ENCODE peak calls at places on chromosomes 11 and 22, in eight cellular contexts. H, Y, G, B, S, N, L and C are unnamed samples.

GRCh38 chr11:107819361-107820014 is 39.1 kb downstream of the SLC35F2 start:
- DNase-seq in H (no peak), Y (no peak), G (no peak), B (no peak), S (peak), N (no peak), L (peak), C (no peak)

GRCh38 chr22:36296690-36297089 is 43.8 kb downstream of the APOL1 start:
- DNase-seq in H (no peak), Y (no peak), G (peak), B (no peak), S (no peak), N (no peak), L (no peak), C (no peak)

GRCh38 chr11:44894217-44894617 is 56.5 kb downstream of the TP53I11 start:
- DNase-seq in H (peak), Y (no peak), G (peak), B (no peak), S (peak), N (peak), L (peak), C (peak)

GRCh38 chr22:45454260-45454659 is 40.8 kb downstream of the RIBC2 start:
- DNase-seq in H (no peak), Y (no peak), G (no peak), B (peak), S (no peak), N (peak), L (no peak), C (no peak)

GRCh38 chr22:30197389-30197788 is 49.2 kb downstream of the LIF start:
- DNase-seq in H (no peak), Y (no peak), G (no peak), B (no peak), S (no peak), N (no peak), L (no peak), C (no peak)

GRCh38 chr22:45069925-45070324 is 60.1 kb upstream of the PHF21B start:
- DNase-seq in H (no peak), Y (no peak), G (no peak), B (no peak), S (peak), N (no peak), L (no peak), C (no peak)

GRCh38 chr11:18706330-18707243 is 8.0 kb downstream of the TMEM86A start:
- DNase-seq in H (peak), Y (no peak), G (peak), B (no peak), S (peak), N (no peak), L (peak), C (no peak)

GRCh38 chr22:19058713-19059451 is 63.3 kb downstream of the DGCR2 start:
- DNase-seq in H (peak), Y (no peak), G (no peak), B (no peak), S (no peak), N (no peak), L (no peak), C (no peak)

GRCh38 chr11:20013346-20014066 is 146.8 kb downstream of the DBX1 start:
- DNase-seq in H (peak), Y (no peak), G (no peak), B (no peak), S (peak), N (no peak), L (peak), C (no peak)

GRCh38 chr11:96246718-96247540 is 96.1 kb downstream of the MAML2 start:
- DNase-seq in H (no peak), Y (no peak), G (no peak), B (no peak), S (peak), N (peak), L (peak), C (no peak)

GRCh38 chr11:117839234-117839882 is 14.8 kb upstream of the FXYD2 start:
- DNase-seq in H (no peak), Y (no peak), G (peak), B (no peak), S (no peak), N (no peak), L (no peak), C (no peak)

GRCh38 chr11:79480864-79481263 is 40.0 kb upstream of the TENM4 start:
- DNase-seq in H (no peak), Y (no peak), G (no peak), B (no peak), S (no peak), N (no peak), L (no peak), C (no peak)

GRCh38 chr22:31626427-31627150 is 35.4 kb downstream of the PISD start:
- DNase-seq in H (peak), Y (no peak), G (peak), B (no peak), S (no peak), N (no peak), L (no peak), C (no peak)

GRCh38 chr11:19561011-19561410 is 151.6 kb upstream of the NAV2 start:
- DNase-seq in H (no peak), Y (no peak), G (no peak), B (no peak), S (no peak), N (no peak), L (peak), C (no peak)

GRCh38 chr22:46758867-46759290 is 3.6 kb upstream of the TBC1D22A start:
- DNase-seq in H (peak), Y (no peak), G (no peak), B (no peak), S (peak), N (peak), L (peak), C (peak)

GRCh38 chr11:97454988-97455387 is 1065.2 kb downstream of the JRKL start:
- DNase-seq in H (no peak), Y (no peak), G (no peak), B (no peak), S (peak), N (no peak), L (peak), C (no peak)

GRCh38 chr11:112229746-112230433 is 3.7 kb downstream of the PTS start:
- DNase-seq in H (no peak), Y (no peak), G (no peak), B (peak), S (no peak), N (peak), L (no peak), C (no peak)

GRCh38 chr22:30903876-30904460 is 64.6 kb downstream of the MORC2 start:
- DNase-seq in H (no peak), Y (no peak), G (no peak), B (no peak), S (no peak), N (no peak), L (no peak), C (no peak)

DNA sequence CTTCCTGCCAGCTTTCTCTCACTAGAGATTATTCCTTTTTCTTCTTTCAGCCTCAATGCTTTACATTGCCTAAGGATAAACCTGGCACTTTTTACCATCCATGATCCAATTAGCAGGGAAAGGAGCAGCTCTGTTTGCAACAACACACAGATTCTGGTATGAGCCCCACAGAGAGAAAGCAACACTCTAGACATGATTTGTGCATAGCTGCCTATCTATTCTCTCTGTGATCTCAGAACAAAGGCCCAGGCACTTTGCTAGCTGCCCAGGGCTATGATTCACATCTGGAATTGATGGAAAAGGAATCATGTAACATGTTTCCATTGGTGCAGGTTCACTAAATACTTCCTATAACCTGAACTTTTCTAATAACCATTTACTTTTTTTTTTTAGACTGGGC is 685.0 kb downstream of the ETS1 start:
- DNase-seq in H (no peak), Y (no peak), G (no peak), B (no peak), S (no peak), N (no peak), L (no peak), C (no peak)
- H3K4me3 ChIP-seq in H (no peak), Y (no peak), G (no peak), B (no peak), S (no peak), N (no peak), L (no peak), C (no peak)

GRCh38 chr22:35269630-35270029 is 12.3 kb downstream of the HMGXB4 start:
- DNase-seq in H (no peak), Y (no peak), G (no peak), B (no peak), S (no peak), N (no peak), L (no peak), C (no peak)
- H3K4me3 ChIP-seq in H (no peak), Y (no peak), G (no peak), B (no peak), S (no peak), N (no peak), L (no peak), C (no peak)

GRCh38 chr11:68468217-68468828 is 7.8 kb downstream of the PPP6R3 start:
- DNase-seq in H (no peak), Y (no peak), G (no peak), B (no peak), S (no peak), N (no peak), L (no peak), C (no peak)
- H3K4me3 ChIP-seq in H (no peak), Y (no peak), G (no peak), B (no peak), S (no peak), N (no peak), L (no peak), C (no peak)

DNA sequence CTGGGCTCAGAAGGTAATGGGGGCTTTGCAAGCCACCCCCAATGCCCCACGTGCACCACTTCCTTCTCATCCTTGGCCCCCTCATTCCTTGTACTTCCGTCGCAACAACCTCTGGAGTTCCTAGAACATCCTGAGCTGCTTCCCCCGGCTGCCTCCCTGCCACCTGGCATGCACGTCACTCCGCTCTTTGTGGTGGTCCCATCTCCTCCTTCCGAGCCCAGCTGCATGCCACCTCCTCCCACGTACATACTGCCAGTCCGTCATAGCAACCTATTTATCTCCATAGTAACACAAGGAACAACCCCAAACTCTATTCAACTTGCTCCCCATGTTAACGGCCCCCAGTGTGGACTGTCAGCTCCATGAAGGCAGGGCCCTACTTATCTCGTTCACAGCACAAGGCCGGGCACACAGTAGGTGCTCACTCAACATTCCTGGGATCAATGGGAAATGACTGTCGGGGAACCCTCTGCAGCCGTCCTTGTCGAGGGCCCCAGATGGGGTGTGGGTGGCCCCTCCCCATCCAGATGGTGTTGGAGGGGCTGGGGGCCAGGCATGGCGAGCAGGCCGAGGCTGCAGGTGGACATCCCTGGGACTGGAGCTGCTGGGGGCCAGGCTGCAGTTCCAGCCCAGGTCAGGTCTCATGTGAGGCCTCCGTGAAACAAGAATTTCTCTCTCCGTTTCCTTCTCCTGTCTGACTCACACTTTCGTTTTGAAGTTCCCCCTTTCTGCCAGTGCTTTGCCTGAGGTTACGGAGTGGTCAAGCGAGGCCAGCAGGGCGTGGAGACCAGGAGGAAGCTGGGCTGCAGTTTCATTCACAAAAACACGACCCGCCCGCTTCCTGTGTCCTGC is 4.2 kb downstream of the MYEOV start:
- DNase-seq in H (peak), Y (peak), G (no peak), B (peak), S (peak), N (peak), L (peak), C (peak)
- H3K4me3 ChIP-seq in H (no peak), Y (no peak), G (no peak), B (no peak), S (no peak), N (peak), L (no peak), C (no peak)

GRCh38 chr22:20206709-20207215 is 55.9 kb upstream of the CCDC188 start:
- DNase-seq in H (peak), Y (no peak), G (no peak), B (no peak), S (peak), N (peak), L (peak), C (peak)
- H3K4me3 ChIP-seq in H (peak), Y (peak), G (peak), B (peak), S (peak), N (peak), L (peak), C (peak)

DNA sequence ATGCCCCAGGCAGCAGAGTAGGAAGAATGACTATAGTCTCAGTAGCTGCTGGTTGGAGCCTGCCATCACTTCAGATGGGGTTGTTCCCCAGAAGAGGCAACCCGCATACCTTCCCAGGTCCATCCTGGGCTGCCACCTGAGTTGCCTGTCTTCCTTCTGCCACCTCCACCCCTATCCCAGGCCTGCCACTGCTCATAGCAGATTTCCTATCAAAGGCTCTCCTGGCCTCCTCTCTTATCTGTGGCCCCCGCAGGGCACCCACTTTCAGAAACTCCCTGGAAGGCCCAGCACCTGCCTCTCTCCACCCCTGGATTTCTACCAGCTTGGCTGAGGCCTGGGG is 648 bp upstream of the NR1H3 start:
- DNase-seq in H (no peak), Y (no peak), G (no peak), B (no peak), S (no peak), N (no peak), L (no peak), C (no peak)
- H3K4me3 ChIP-seq in H (no peak), Y (peak), G (peak), B (peak), S (no peak), N (no peak), L (no peak), C (peak)

GRCh38 chr11:65404210-65404609 is 17.8 kb downstream of the FRMD8 start:
- DNase-seq in H (no peak), Y (no peak), G (no peak), B (no peak), S (no peak), N (no peak), L (no peak), C (no peak)
- H3K4me3 ChIP-seq in H (no peak), Y (no peak), G (no peak), B (no peak), S (no peak), N (no peak), L (no peak), C (no peak)

GRCh38 chr11:5690736-5691135 is 1.1 kb downstream of the TRIM22 start:
- DNase-seq in H (no peak), Y (no peak), G (peak), B (no peak), S (no peak), N (peak), L (peak), C (no peak)
- H3K4me3 ChIP-seq in H (no peak), Y (peak), G (peak), B (peak), S (peak), N (peak), L (peak), C (peak)